ENCODE peak calls at places on chromosomes 16 and 17, in ten cellular contexts. One of them, this sample, is unnamed.

GRCh38 chr17:61007980-61008379 is 330.3 kb downstream of the BCAS3 start:
- DNase-seq in mucosa of descending colon: peak
- DNase-seq in WTC11: no peak
- DNase-seq in cardiac fibroblast: peak
- DNase-seq in Caco-2: no peak
- DNase-seq in bronchial epithelial cell: no peak
- DNase-seq in upper lobe of right lung: no peak
- DNase-seq in Calu3: no peak
- DNase-seq in heart right ventricle: peak
- DNase-seq in GM10248: no peak
- DNase-seq in this sample: peak

GRCh38 chr16:72042157-72042660 is 12.1 kb upstream of the HP start:
- DNase-seq in Caco-2: no peak
- DNase-seq in WTC11: no peak
- DNase-seq in cardiac fibroblast: no peak
- DNase-seq in heart right ventricle: no peak
- DNase-seq in upper lobe of right lung: no peak
- DNase-seq in GM10248: no peak
- DNase-seq in bronchial epithelial cell: no peak
- DNase-seq in mucosa of descending colon: no peak
- DNase-seq in Calu3: no peak
- DNase-seq in this sample: no peak

GRCh38 chr16:81937305-81938038 is 73.8 kb downstream of the SDR42E1 start:
- DNase-seq in upper lobe of right lung: no peak
- DNase-seq in Calu3: no peak
- DNase-seq in WTC11: no peak
- DNase-seq in Caco-2: no peak
- DNase-seq in heart right ventricle: no peak
- DNase-seq in cardiac fibroblast: peak
- DNase-seq in GM10248: no peak
- DNase-seq in bronchial epithelial cell: peak
- DNase-seq in mucosa of descending colon: no peak
- DNase-seq in this sample: peak

GRCh38 chr17:58327363-58328194 is 1.0 kb downstream of the TSPOAP1 start:
- DNase-seq in bronchial epithelial cell: no peak
- DNase-seq in Calu3: no peak
- DNase-seq in upper lobe of right lung: peak
- DNase-seq in Caco-2: no peak
- DNase-seq in mucosa of descending colon: no peak
- DNase-seq in GM10248: no peak
- DNase-seq in cardiac fibroblast: no peak
- DNase-seq in WTC11: no peak
- DNase-seq in heart right ventricle: no peak
- DNase-seq in this sample: no peak

GRCh38 chr16:67481561-67482259 is 753 bp upstream of the ATP6V0D1 start:
- DNase-seq in Calu3: peak
- DNase-seq in cardiac fibroblast: peak
- DNase-seq in heart right ventricle: peak
- DNase-seq in mucosa of descending colon: peak
- DNase-seq in WTC11: no peak
- DNase-seq in GM10248: no peak
- DNase-seq in Caco-2: no peak
- DNase-seq in bronchial epithelial cell: no peak
- DNase-seq in upper lobe of right lung: peak
- DNase-seq in this sample: no peak

GRCh38 chr17:50107790-50108414 is 12.8 kb downstream of the PDK2 start:
- DNase-seq in mucosa of descending colon: no peak
- DNase-seq in upper lobe of right lung: no peak
- DNase-seq in Caco-2: no peak
- DNase-seq in Calu3: no peak
- DNase-seq in cardiac fibroblast: peak
- DNase-seq in WTC11: no peak
- DNase-seq in bronchial epithelial cell: peak
- DNase-seq in heart right ventricle: no peak
- DNase-seq in GM10248: no peak
- DNase-seq in this sample: no peak

GRCh38 chr17:36614081-36614480 is 12.7 kb downstream of the MRM1 start:
- DNase-seq in Calu3: no peak
- DNase-seq in upper lobe of right lung: no peak
- DNase-seq in heart right ventricle: no peak
- DNase-seq in GM10248: no peak
- DNase-seq in bronchial epithelial cell: no peak
- DNase-seq in cardiac fibroblast: no peak
- DNase-seq in WTC11: no peak
- DNase-seq in mucosa of descending colon: no peak
- DNase-seq in Caco-2: no peak
- DNase-seq in this sample: no peak

GRCh38 chr17:28481081-28481571 is 7.7 kb downstream of the SLC13A2 start:
- DNase-seq in Calu3: no peak
- DNase-seq in mucosa of descending colon: no peak
- DNase-seq in cardiac fibroblast: no peak
- DNase-seq in bronchial epithelial cell: no peak
- DNase-seq in heart right ventricle: no peak
- DNase-seq in upper lobe of right lung: peak
- DNase-seq in GM10248: no peak
- DNase-seq in WTC11: no peak
- DNase-seq in Caco-2: no peak
- DNase-seq in this sample: no peak

GRCh38 chr17:81489012-81489968 is 23.3 kb downstream of the ACTG1 start:
- DNase-seq in Caco-2: no peak
- DNase-seq in bronchial epithelial cell: no peak
- DNase-seq in mucosa of descending colon: no peak
- DNase-seq in Calu3: no peak
- DNase-seq in upper lobe of right lung: no peak
- DNase-seq in cardiac fibroblast: no peak
- DNase-seq in GM10248: no peak
- DNase-seq in WTC11: no peak
- DNase-seq in heart right ventricle: no peak
- DNase-seq in this sample: no peak

GRCh38 chr16:87891763-87892162 is 22.5 kb upstream of the SLC7A5 start:
- DNase-seq in GM10248: no peak
- DNase-seq in WTC11: no peak
- DNase-seq in Caco-2: no peak
- DNase-seq in Calu3: no peak
- DNase-seq in heart right ventricle: no peak
- DNase-seq in mucosa of descending colon: no peak
- DNase-seq in cardiac fibroblast: no peak
- DNase-seq in bronchial epithelial cell: no peak
- DNase-seq in upper lobe of right lung: no peak
- DNase-seq in this sample: no peak

GRCh38 chr16:27625050-27625697 is 75.2 kb downstream of the KATNIP start:
- DNase-seq in mucosa of descending colon: peak
- DNase-seq in GM10248: no peak
- DNase-seq in cardiac fibroblast: peak
- DNase-seq in WTC11: no peak
- DNase-seq in Caco-2: peak
- DNase-seq in Calu3: no peak
- DNase-seq in heart right ventricle: peak
- DNase-seq in bronchial epithelial cell: no peak
- DNase-seq in upper lobe of right lung: no peak
- DNase-seq in this sample: peak

GRCh38 chr17:75844530-75845057 is 390 bp upstream of the UNC13D start:
- DNase-seq in cardiac fibroblast: no peak
- DNase-seq in bronchial epithelial cell: peak
- DNase-seq in mucosa of descending colon: peak
- DNase-seq in Calu3: peak
- DNase-seq in GM10248: no peak
- DNase-seq in upper lobe of right lung: peak
- DNase-seq in heart right ventricle: no peak
- DNase-seq in WTC11: no peak
- DNase-seq in Caco-2: peak
- DNase-seq in this sample: peak

GRCh38 chr16:78258651-78259050 is 159.2 kb downstream of the WWOX start:
- DNase-seq in mucosa of descending colon: no peak
- DNase-seq in cardiac fibroblast: no peak
- DNase-seq in upper lobe of right lung: no peak
- DNase-seq in heart right ventricle: no peak
- DNase-seq in Calu3: no peak
- DNase-seq in bronchial epithelial cell: no peak
- DNase-seq in GM10248: no peak
- DNase-seq in WTC11: no peak
- DNase-seq in Caco-2: no peak
- DNase-seq in this sample: no peak

GRCh38 chr16:369275-369865 is 968 bp downstream of the MRPL28 start:
- DNase-seq in Calu3: no peak
- DNase-seq in Caco-2: no peak
- DNase-seq in heart right ventricle: no peak
- DNase-seq in upper lobe of right lung: peak
- DNase-seq in GM10248: no peak
- DNase-seq in mucosa of descending colon: no peak
- DNase-seq in bronchial epithelial cell: no peak
- DNase-seq in cardiac fibroblast: no peak
- DNase-seq in WTC11: no peak
- DNase-seq in this sample: no peak

GRCh38 chr17:55683554-55684315 is 38.9 kb downstream of the TMEM100 start:
- DNase-seq in bronchial epithelial cell: peak
- DNase-seq in WTC11: no peak
- DNase-seq in Caco-2: no peak
- DNase-seq in cardiac fibroblast: no peak
- DNase-seq in mucosa of descending colon: no peak
- DNase-seq in heart right ventricle: no peak
- DNase-seq in GM10248: no peak
- DNase-seq in upper lobe of right lung: no peak
- DNase-seq in Calu3: no peak
- DNase-seq in this sample: no peak

GRCh38 chr17:55676274-55676673 is 46.4 kb downstream of the TMEM100 start:
- DNase-seq in cardiac fibroblast: no peak
- DNase-seq in heart right ventricle: no peak
- DNase-seq in mucosa of descending colon: no peak
- DNase-seq in WTC11: no peak
- DNase-seq in upper lobe of right lung: no peak
- DNase-seq in bronchial epithelial cell: no peak
- DNase-seq in Calu3: no peak
- DNase-seq in Caco-2: no peak
- DNase-seq in GM10248: no peak
- DNase-seq in this sample: no peak

GRCh38 chr17:55677449-55677848 is 45.2 kb downstream of the TMEM100 start:
- DNase-seq in bronchial epithelial cell: no peak
- DNase-seq in Calu3: no peak
- DNase-seq in heart right ventricle: no peak
- DNase-seq in mucosa of descending colon: no peak
- DNase-seq in GM10248: no peak
- DNase-seq in Caco-2: no peak
- DNase-seq in cardiac fibroblast: no peak
- DNase-seq in upper lobe of right lung: no peak
- DNase-seq in WTC11: no peak
- DNase-seq in this sample: no peak

GRCh38 chr17:55680983-55681382 is 41.7 kb downstream of the TMEM100 start:
- DNase-seq in bronchial epithelial cell: no peak
- DNase-seq in mucosa of descending colon: no peak
- DNase-seq in Caco-2: no peak
- DNase-seq in Calu3: no peak
- DNase-seq in heart right ventricle: no peak
- DNase-seq in GM10248: no peak
- DNase-seq in upper lobe of right lung: no peak
- DNase-seq in cardiac fibroblast: no peak
- DNase-seq in WTC11: no peak
- DNase-seq in this sample: no peak
- TF ChIP-seq CTCF in bronchial epithelial cell: no peak
- TF ChIP-seq CTCF in mucosa of descending colon: no peak
- TF ChIP-seq CTCF in Caco-2: no peak
- TF ChIP-seq CTCF in Calu3: no peak
- TF ChIP-seq CTCF in heart right ventricle: no peak
- TF ChIP-seq CTCF in GM10248: no peak
- TF ChIP-seq CTCF in upper lobe of right lung: no peak
- TF ChIP-seq CTCF in cardiac fibroblast: no peak
- TF ChIP-seq CTCF in WTC11: no peak
- TF ChIP-seq CTCF in this sample: no peak

GRCh38 chr17:8574687-8575086 is 55.8 kb downstream of the MYH10 start:
- DNase-seq in mucosa of descending colon: peak
- DNase-seq in WTC11: no peak
- DNase-seq in heart right ventricle: no peak
- DNase-seq in GM10248: no peak
- DNase-seq in cardiac fibroblast: peak
- DNase-seq in bronchial epithelial cell: no peak
- DNase-seq in Caco-2: no peak
- DNase-seq in upper lobe of right lung: no peak
- DNase-seq in Calu3: no peak
- DNase-seq in this sample: peak
- TF ChIP-seq CTCF in mucosa of descending colon: no peak
- TF ChIP-seq CTCF in WTC11: no peak
- TF ChIP-seq CTCF in heart right ventricle: peak
- TF ChIP-seq CTCF in GM10248: no peak
- TF ChIP-seq CTCF in cardiac fibroblast: peak
- TF ChIP-seq CTCF in bronchial epithelial cell: no peak
- TF ChIP-seq CTCF in Caco-2: peak
- TF ChIP-seq CTCF in upper lobe of right lung: no peak
- TF ChIP-seq CTCF in Calu3: no peak
- TF ChIP-seq CTCF in this sample: peak

DNA sequence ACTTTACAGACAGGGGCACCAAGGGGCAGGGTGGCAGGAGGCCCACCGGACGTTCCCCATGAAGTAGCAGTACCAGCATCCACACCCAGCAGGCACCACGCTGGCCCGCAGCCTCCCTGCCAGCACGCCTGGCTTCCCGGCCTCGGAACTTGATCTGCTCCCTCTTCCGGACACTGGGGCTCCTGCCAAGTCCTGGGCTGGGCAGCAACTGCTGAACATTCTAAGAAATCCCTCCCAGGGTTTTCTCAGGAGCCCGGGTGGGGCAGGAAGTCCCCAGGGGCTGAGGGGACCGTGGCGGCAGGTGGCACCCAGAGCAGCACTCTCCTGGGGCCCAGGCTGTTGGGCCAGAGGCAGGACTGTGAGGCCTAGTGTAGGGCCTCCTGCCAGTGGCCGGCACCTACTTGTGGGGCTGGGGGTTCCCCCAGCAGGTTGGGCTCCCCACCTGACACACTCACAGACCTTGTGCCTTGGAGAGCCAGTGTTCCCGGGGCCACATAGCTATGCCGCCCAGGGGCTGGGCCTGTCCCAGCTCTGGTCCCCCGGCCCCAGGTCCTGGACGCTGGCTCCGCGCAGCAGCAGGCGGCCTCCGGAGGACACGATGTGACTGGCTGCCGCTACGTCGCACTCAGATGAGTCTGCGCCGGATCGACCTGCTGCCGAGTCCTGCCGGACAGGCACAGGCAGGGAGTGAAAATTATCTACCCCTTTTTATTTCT is 86.2 kb upstream of the CBX4 start:
- DNase-seq in upper lobe of right lung: peak
- DNase-seq in WTC11: no peak
- DNase-seq in bronchial epithelial cell: no peak
- DNase-seq in heart right ventricle: peak
- DNase-seq in Calu3: peak
- DNase-seq in GM10248: no peak
- DNase-seq in cardiac fibroblast: no peak
- DNase-seq in Caco-2: peak
- DNase-seq in mucosa of descending colon: peak
- DNase-seq in this sample: peak
- TF ChIP-seq CTCF in upper lobe of right lung: peak
- TF ChIP-seq CTCF in WTC11: no peak
- TF ChIP-seq CTCF in bronchial epithelial cell: peak
- TF ChIP-seq CTCF in heart right ventricle: no peak
- TF ChIP-seq CTCF in Calu3: peak
- TF ChIP-seq CTCF in GM10248: no peak
- TF ChIP-seq CTCF in cardiac fibroblast: no peak
- TF ChIP-seq CTCF in Caco-2: no peak
- TF ChIP-seq CTCF in mucosa of descending colon: no peak
- TF ChIP-seq CTCF in this sample: peak

GRCh38 chr16:2244301-2244700 is 7.1 kb downstream of the ECI1 start:
- DNase-seq in upper lobe of right lung: no peak
- DNase-seq in Calu3: no peak
- DNase-seq in GM10248: no peak
- DNase-seq in Caco-2: no peak
- DNase-seq in heart right ventricle: no peak
- DNase-seq in WTC11: peak
- DNase-seq in cardiac fibroblast: no peak
- DNase-seq in bronchial epithelial cell: no peak
- DNase-seq in mucosa of descending colon: no peak
- DNase-seq in this sample: no peak
- TF ChIP-seq CTCF in upper lobe of right lung: no peak
- TF ChIP-seq CTCF in Calu3: no peak
- TF ChIP-seq CTCF in GM10248: no peak
- TF ChIP-seq CTCF in Caco-2: no peak
- TF ChIP-seq CTCF in heart right ventricle: no peak
- TF ChIP-seq CTCF in WTC11: no peak
- TF ChIP-seq CTCF in cardiac fibroblast: no peak
- TF ChIP-seq CTCF in bronchial epithelial cell: peak
- TF ChIP-seq CTCF in mucosa of descending colon: no peak
- TF ChIP-seq CTCF in this sample: no peak

This sample was measured in choroid plexus epithelial cell.